ENCODE peak calls at places on chromosome 16, in four cellular contexts. N is ovary, M is sigmoid colon, U is stomach. R is an unnamed sample.

GRCh38 chr16:68374251-68374805 is 63.5 kb downstream of the PRMT7 start:
- DNase-seq in N (no peak), U (no peak), M (no peak), R (no peak)

GRCh38 chr16:21301168-21301894 is 23.2 kb upstream of the CRYM start:
- DNase-seq in U (peak; percentile 72), M (peak; percentile 88), N (peak; percentile 56), R (peak; percentile 91)

GRCh38 chr16:74999208-74999682 is 421 bp downstream of the ZNRF1 start:
- DNase-seq in N (peak; percentile 63), U (no peak), M (peak; percentile 73), R (peak; percentile 68)

GRCh38 chr16:30997887-30998711 is 12.3 kb downstream of the STX1B start:
- DNase-seq in N (no peak), M (no peak), U (no peak), R (no peak)

GRCh38 chr16:71287903-71288302 is 1.3 kb downstream of the CMTR2 start:
- DNase-seq in N (no peak), M (no peak), U (no peak), R (no peak)

GRCh38 chr16:8537691-8538342 is 52.5 kb downstream of the TMEM114 start:
- DNase-seq in M (no peak), U (peak; percentile 46), N (no peak), R (no peak)

GRCh38 chr16:19252904-19253303 is 32.6 kb upstream of the CLEC19A start:
- DNase-seq in N (no peak), M (no peak), U (no peak), R (no peak)

GRCh38 chr16:4511441-4512082 is 27.0 kb downstream of the CDIP1 start:
- DNase-seq in U (peak; percentile 73), M (no peak), N (no peak), R (no peak)

GRCh38 chr16:12826559-12826958 is 22.9 kb upstream of the CPPED1 start:
- DNase-seq in N (no peak), U (no peak), M (no peak), R (no peak)

GRCh38 chr16:10954903-10955302 is 10.5 kb downstream of the CLEC16A start:
- DNase-seq in M (no peak), N (no peak), U (no peak), R (no peak)

GRCh38 chr16:73154063-73154870 is 106.3 kb upstream of the ZFHX3 start:
- DNase-seq in M (peak; percentile 73), U (no peak), N (no peak), R (no peak)

GRCh38 chr16:3443108-3444031 is at the start of the genes NAA60 and ZNF597:
- DNase-seq in U (peak; percentile 81), M (peak; percentile 91), N (peak; percentile 76), R (peak; percentile 84)

GRCh38 chr16:72876221-72876620 is 171.7 kb downstream of the ZFHX3 start:
- DNase-seq in N (no peak), M (peak; percentile 86), U (peak; percentile 32), R (no peak)

GRCh38 chr16:55568151-55568693 is 1.7 kb downstream of the CAPNS2 start:
- DNase-seq in M (no peak), N (no peak), U (no peak), R (no peak)

GRCh38 chr16:72666267-72666666 is 381.7 kb downstream of the ZFHX3 start:
- DNase-seq in U (no peak), N (no peak), M (no peak), R (no peak)

GRCh38 chr16:56576585-56577299 is 11.9 kb downstream of the MT4 start:
- DNase-seq in N (peak; percentile 47), U (peak; percentile 87), M (peak; percentile 86), R (peak; percentile 84)

GRCh38 chr16:58462997-58463891 is 36.7 kb upstream of the NDRG4 start:
- DNase-seq in U (no peak), M (no peak), N (no peak), R (no peak)

GRCh38 chr16:57092786-57093301 is 461 bp downstream of the CPNE2 start:
- DNase-seq in M (no peak), N (peak; percentile 63), U (peak; percentile 46), R (no peak)

GRCh38 chr16:65121870-65122723 is at the start of gene CDH11:
- DNase-seq in M (peak; percentile 78), U (peak; percentile 25), N (peak; percentile 93), R (no peak)

GRCh38 chr16:11726008-11726407 is 16.6 kb downstream of the TXNDC11 start:
- DNase-seq in U (peak; percentile 68), M (no peak), N (no peak), R (no peak)

GRCh38 chr16:3431779-3432219 is 11.5 kb downstream of the ZNF597 start:
- DNase-seq in M (peak; percentile 73), N (peak; percentile 55), U (peak; percentile 35), R (no peak)

GRCh38 chr16:2968368-2968737 is 795 bp upstream of the PAQR4 start:
- DNase-seq in M (no peak), N (no peak), U (no peak), R (no peak)

GRCh38 chr16:63617990-63618763 is 1503.7 kb downstream of the CDH11 start:
- DNase-seq in M (no peak), N (peak; percentile 10), U (no peak), R (no peak)

GRCh38 chr16:51773051-51773450 is 622.0 kb upstream of the SALL1 start:
- DNase-seq in U (no peak), N (no peak), M (no peak), R (no peak)

GRCh38 chr16:30122621-30123160 is 329 bp downstream of the MAPK3 start:
- DNase-seq in U (no peak), M (no peak), N (no peak), R (no peak)

GRCh38 chr16:5058476-5058875 is 7.3 kb downstream of the C16orf89 start:
- DNase-seq in N (no peak), U (no peak), M (no peak), R (no peak)

DNA sequence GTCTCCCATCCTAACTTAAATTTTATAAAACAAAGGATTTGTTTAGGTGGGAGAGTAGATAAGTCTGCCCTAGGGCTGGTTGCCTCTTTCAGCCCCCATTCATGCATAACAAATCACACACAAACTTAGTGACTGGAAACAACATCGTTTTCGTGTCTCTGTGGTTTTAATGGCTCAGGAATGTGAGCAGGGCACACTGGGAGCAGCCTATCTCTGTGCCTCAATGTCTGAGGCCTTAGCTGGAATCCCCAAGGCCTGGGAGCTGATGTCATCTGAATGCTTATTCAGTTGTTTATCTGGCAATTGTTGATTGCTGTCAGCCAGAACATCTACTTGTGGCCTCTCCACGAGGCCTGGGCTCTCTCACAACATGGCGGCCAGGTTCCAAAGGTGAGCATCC is 101.9 kb upstream of the HSBP1 start:
- DNase-seq in N (no peak), U (no peak), M (no peak), R (peak; percentile 29)
- H3K27ac ChIP-seq in N (no peak overlapping the region), U (no peak overlapping the region), M (no peak overlapping the region), R (no peak overlapping the region)

GRCh38 chr16:1502092-1503004 is 9.2 kb downstream of the TELO2 start:
- DNase-seq in M (no peak), N (no peak), U (no peak), R (no peak)

GRCh38 chr16:1505912-1506311 is 12.8 kb downstream of the TELO2 start:
- DNase-seq in N (peak; percentile 22), M (no peak), U (no peak), R (no peak)

GRCh38 chr16:1506494-1507213 is 13.5 kb downstream of the TELO2 start:
- DNase-seq in N (no peak), U (no peak), M (no peak), R (no peak)

GRCh38 chr16:1503110-1503955 is 10.2 kb downstream of the TELO2 start:
- DNase-seq in U (no peak), M (no peak), N (no peak), R (no peak)

GRCh38 chr16:1505073-1505844 is 12.1 kb downstream of the TELO2 start:
- DNase-seq in M (no peak), U (no peak), N (peak; percentile 21), R (no peak)
- H3K36me3 ChIP-seq in M (peaks cover 34% of the 10 kb centered on the region), U (peaks cover 89% of the 10 kb centered on the region), N (no peaks in the 10 kb centered on the region), R (peaks cover 66% of the 10 kb centered on the region)

DNA sequence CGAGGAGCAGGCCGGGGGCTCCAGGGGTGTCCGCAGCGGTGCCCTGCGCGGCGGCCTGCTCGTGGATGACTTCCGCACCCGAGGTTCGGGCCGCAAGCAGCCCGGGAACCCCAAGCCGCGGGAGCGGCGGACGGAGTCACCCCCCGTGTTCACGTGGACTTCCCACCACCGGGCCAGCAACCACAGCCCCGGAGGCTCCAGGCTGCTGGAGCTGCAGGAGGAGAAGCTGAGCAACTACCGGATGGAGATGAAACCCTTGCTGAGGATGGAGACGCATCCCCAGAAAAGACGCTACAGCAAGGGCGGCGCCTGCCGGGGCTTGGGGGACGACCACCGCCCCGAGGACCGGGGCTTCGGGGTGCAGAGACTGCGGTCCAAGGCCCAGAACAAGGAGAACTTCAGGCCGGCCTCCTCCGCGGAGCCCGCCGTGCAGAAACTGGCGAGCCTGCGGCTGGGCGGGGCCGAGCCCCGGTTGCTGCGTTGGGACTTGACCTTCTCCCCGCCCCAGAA is 75.8 kb downstream of the KLHDC4 start:
- DNase-seq in N (no peak), U (no peak), M (no peak), R (no peak)
- TF ChIP-seq EP300 in N (no peak), U (no peak), M (no peak), R (no peak)

DNA sequence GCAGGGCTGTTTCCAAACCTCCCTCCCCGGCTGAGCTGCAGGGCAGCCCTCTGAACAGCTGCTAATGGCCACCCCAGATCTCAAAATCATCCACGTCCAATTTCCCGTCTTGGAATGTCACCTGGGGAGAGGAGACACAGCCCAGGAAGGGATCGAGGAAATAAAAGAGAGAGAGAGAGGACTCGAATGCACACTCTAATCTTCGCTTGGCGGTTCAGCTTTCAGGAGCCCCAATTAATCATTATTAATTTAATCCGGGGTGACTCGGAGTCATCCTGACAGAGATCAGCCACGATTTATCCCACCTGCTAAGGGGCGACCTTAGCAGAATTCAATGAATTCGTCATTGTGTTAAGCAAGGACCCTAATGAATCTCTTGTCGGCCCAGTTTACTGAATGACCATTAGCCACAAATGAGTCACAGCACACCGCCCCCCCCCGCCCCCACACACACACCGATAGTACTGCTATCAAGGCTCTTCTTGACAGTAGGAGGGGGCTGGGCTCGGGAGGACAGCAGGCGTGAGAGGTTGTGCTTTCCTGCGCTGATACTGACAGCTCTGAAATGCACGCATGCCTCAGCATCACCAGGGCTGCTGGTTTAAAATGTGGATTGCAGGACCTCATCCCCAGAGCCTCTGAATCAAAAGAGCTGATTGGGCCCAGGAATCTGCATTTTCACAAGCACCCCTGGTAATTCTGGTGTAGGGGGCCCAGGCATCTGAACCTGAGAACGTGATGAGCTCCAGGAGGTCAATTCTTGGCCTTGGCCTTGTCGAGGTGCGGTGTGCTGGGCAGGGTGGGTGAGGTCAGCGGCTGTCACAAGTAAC is 190.0 kb upstream of the CIBAR2 start:
- DNase-seq in N (no peak), U (no peak), M (no peak), R (no peak)
- H3K27ac ChIP-seq in N (no peak overlapping the region), U (peak overlapping the region; percentile 40), M (no peak overlapping the region), R (no peak overlapping the region)

DNA sequence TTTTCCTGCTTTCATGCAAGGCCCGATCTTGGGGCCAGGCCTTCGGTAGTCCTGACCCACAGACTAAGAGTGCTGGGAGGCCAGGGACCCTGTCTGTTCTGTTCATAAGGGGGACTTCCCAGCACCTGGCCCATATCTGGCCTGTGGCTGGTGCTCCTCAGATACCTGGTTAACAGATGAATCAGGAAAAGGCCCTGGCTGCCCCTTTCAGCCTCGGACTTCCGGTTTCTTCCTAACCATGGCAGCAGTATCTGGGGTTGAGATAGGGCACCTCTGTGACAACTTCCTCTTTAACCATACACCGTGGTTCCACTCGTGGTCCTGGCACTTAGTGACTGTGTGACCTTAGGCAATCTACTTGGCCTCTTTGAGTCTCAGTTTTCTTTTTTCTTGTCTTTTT is 18.4 kb downstream of the PLCG2 start:
- DNase-seq in U (no peak), N (no peak), M (no peak), R (no peak)
- H3K36me3 ChIP-seq in U (no peaks in the 10 kb centered on the region), N (no peaks in the 10 kb centered on the region), M (no peaks in the 10 kb centered on the region), R (no peaks in the 10 kb centered on the region)

R was measured in suprapubic skin.